ENCODE peak calls at places on chromosomes 12 and 14, in five cellular contexts. G is dorsolateral prefrontal cortex, Y is tibial nerve, Q is tibial artery, F is sigmoid colon. Z is an unnamed sample.

GRCh38 chr14:85702937-85703336 is 173.0 kb downstream of the FLRT2 start:
- DNase-seq in G (no peak), Y (no peak), Q (no peak), F (no peak), Z (no peak)

GRCh38 chr12:123393747-123394146 is 9.8 kb downstream of the KMT5A start:
- DNase-seq in G (no peak), Y (no peak), Q (no peak), F (no peak), Z (no peak)

GRCh38 chr14:104925214-104925899 is 678 bp downstream of the PLD4 start:
- DNase-seq in G (no peak), Y (no peak), Q (no peak), F (no peak), Z (no peak)

GRCh38 chr14:72598328-72598727 is 295.6 kb downstream of the DPF3 start:
- DNase-seq in G (no peak), Y (no peak), Q (no peak), F (no peak), Z (no peak)

GRCh38 chr14:21317433-21317832 is 37.5 kb downstream of the RPGRIP1 start:
- DNase-seq in G (no peak), Y (no peak), Q (no peak), F (no peak), Z (no peak)

GRCh38 chr12:25585021-25585523 is 32.0 kb upstream of the LMNTD1 start:
- DNase-seq in G (no peak), Y (peak; percentile 31), Q (peak; percentile 68), F (peak; percentile 80), Z (peak; percentile 26)

GRCh38 chr12:88784166-88784565 is 203.9 kb upstream of the KITLG start:
- DNase-seq in G (no peak), Y (no peak), Q (no peak), F (no peak), Z (no peak)

GRCh38 chr14:68328509-68328908 is 464.4 kb downstream of the ZFP36L1 start:
- DNase-seq in G (no peak), Y (no peak), Q (no peak), F (no peak), Z (no peak)

GRCh38 chr12:111842556-111843396 is 748 bp downstream of the MAPKAPK5 start:
- DNase-seq in G (peak; percentile 44), Y (no peak), Q (no peak), F (no peak), Z (no peak)

GRCh38 chr14:105087308-105087962 is 22.2 kb upstream of the GPR132 start:
- DNase-seq in G (no peak), Y (no peak), Q (no peak), F (peak; percentile 80), Z (peak; percentile 60)

GRCh38 chr12:64088431-64089349 is 133.4 kb downstream of the KICS2 start:
- DNase-seq in G (no peak), Y (peak; percentile 35), Q (peak; percentile 74), F (peak; percentile 82), Z (peak; percentile 61)

GRCh38 chr12:89721291-89721987 is 12.8 kb upstream of the ATP2B1 start:
- DNase-seq in G (no peak), Y (no peak), Q (no peak), F (no peak), Z (no peak)

GRCh38 chr14:64118892-64119291 is 175.3 kb downstream of the ESR2 start:
- DNase-seq in G (no peak), Y (no peak), Q (no peak), F (no peak), Z (no peak)

GRCh38 chr12:63948211-63948610 is 103.7 kb downstream of the SRGAP1 start:
- DNase-seq in G (no peak), Y (no peak), Q (no peak), F (no peak), Z (no peak)

GRCh38 chr12:46144433-46144832 is 124.4 kb downstream of the SLC38A1 start:
- DNase-seq in G (no peak), Y (no peak), Q (no peak), F (no peak), Z (no peak)

GRCh38 chr12:46472893-46473633 is 100.5 kb upstream of the SLC38A2 start:
- DNase-seq in G (no peak), Y (no peak), Q (no peak), F (no peak), Z (no peak)

GRCh38 chr12:108567974-108568652 is 5.7 kb downstream of the ISCU start:
- DNase-seq in G (no peak), Y (no peak), Q (no peak), F (no peak), Z (no peak)

GRCh38 chr12:75239987-75240386 is 30.3 kb upstream of the KCNC2 start:
- DNase-seq in G (no peak), Y (no peak), Q (no peak), F (no peak), Z (no peak)

GRCh38 chr12:132541200-132541599 is 51.2 kb downstream of the FBRSL1 start:
- DNase-seq in G (no peak), Y (no peak), Q (no peak), F (no peak), Z (no peak)

GRCh38 chr12:21697829-21698630 is 40.4 kb upstream of the LDHB start:
- DNase-seq in G (no peak), Y (no peak), Q (no peak), F (no peak), Z (no peak)

GRCh38 chr12:1346126-1346525 is 248.3 kb downstream of the FBXL14 start:
- DNase-seq in G (no peak), Y (no peak), Q (no peak), F (no peak), Z (no peak)

GRCh38 chr12:69415471-69416275 is 54.5 kb upstream of the FRS2 start:
- DNase-seq in G (no peak), Y (peak; percentile 51), Q (peak; percentile 65), F (peak; percentile 70), Z (no peak)

GRCh38 chr12:92656911-92657310 is 45.9 kb upstream of the PLEKHG7 start:
- DNase-seq in G (no peak), Y (no peak), Q (no peak), F (no peak), Z (no peak)

GRCh38 chr12:92363295-92364146 is 217.9 kb upstream of the BTG1 start:
- DNase-seq in G (no peak), Y (no peak), Q (peak; percentile 45), F (peak; percentile 77), Z (no peak)

GRCh38 chr12:12533238-12533829 is 29.3 kb downstream of the DUSP16 start:
- DNase-seq in G (no peak), Y (no peak), Q (no peak), F (no peak), Z (no peak)

GRCh38 chr12:66065623-66066022 is 64.9 kb downstream of the LLPH start:
- DNase-seq in G (no peak), Y (no peak), Q (no peak), F (no peak), Z (no peak)

GRCh38 chr12:55673638-55674037 is 34.1 kb downstream of the ITGA7 start:
- DNase-seq in G (no peak), Y (no peak), Q (no peak), F (peak; percentile 36), Z (no peak)

GRCh38 chr12:96120359-96121100 is 73.6 kb upstream of the ELK3 start:
- DNase-seq in G (no peak), Y (no peak), Q (peak; percentile 22), F (no peak), Z (no peak)

GRCh38 chr12:97404549-97404948 is 58.1 kb upstream of the RMST start:
- DNase-seq in G (no peak), Y (no peak), Q (no peak), F (no peak), Z (peak; percentile 3)

GRCh38 chr14:70660967-70661871 is 19.5 kb downstream of the TTC9 start:
- DNase-seq in G (no peak), Y (no peak), Q (no peak), F (no peak), Z (no peak)

GRCh38 chr12:108342985-108343384 is 3.9 kb upstream of the CMKLR1 start:
- DNase-seq in G (no peak), Y (no peak), Q (no peak), F (no peak), Z (no peak)

GRCh38 chr14:75456069-75457023 is 28.5 kb downstream of the JDP2 start:
- DNase-seq in G (no peak), Y (no peak), Q (no peak), F (no peak), Z (no peak)

GRCh38 chr12:104910196-104910840 is 47.8 kb downstream of the SLC41A2 start:
- DNase-seq in G (no peak), Y (no peak), Q (no peak), F (no peak), Z (no peak)
- H3K27ac ChIP-seq in G (no peak overlapping the region), Y (no peak overlapping the region), Q (peak overlapping the region; percentile 27), F (peak overlapping the region; percentile 9), Z (no peak overlapping the region)

DNA sequence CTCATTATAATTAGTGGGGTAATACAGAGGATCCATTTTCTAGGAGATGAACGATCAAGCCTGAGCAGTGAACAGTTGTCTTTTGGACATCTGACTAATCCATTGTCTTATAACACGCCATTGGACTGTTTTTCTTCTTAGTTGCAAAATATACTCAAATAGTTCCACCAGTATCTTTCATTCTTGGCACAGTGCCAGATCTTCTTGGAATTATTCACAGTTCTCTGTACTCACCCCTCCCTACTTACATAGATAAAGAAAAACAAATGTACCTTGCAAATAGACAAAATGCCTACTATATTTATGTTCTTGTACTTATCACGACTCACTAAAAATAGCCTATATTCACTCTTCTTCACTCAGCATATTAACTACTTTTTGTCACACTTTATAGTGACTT is 3.8 kb downstream of the CBLN3 start:
- DNase-seq in G (no peak), Y (no peak), Q (no peak), F (no peak), Z (no peak)
- H3K27ac ChIP-seq in G (no peak overlapping the region), Y (no peak overlapping the region), Q (peak overlapping the region; percentile 2), F (no peak overlapping the region), Z (peak overlapping the region; percentile 90)

GRCh38 chr12:109716512-109717389 is 3.1 kb downstream of the FAM222A start:
- DNase-seq in G (peak; percentile 87), Y (no peak), Q (peak; percentile 41), F (peak; percentile 92), Z (no peak)
- H3K27ac ChIP-seq in G (peak overlapping the region; percentile 57), Y (peak overlapping the region; percentile 57), Q (no peak overlapping the region), F (peak overlapping the region; percentile 64), Z (no peak overlapping the region)

GRCh38 chr14:51479584-51480305 is 172.0 kb upstream of the FRMD6 start:
- DNase-seq in G (no peak), Y (no peak), Q (peak; percentile 55), F (peak; percentile 73), Z (no peak)
- H3K27ac ChIP-seq in G (no peak overlapping the region), Y (no peak overlapping the region), Q (no peak overlapping the region), F (no peak overlapping the region), Z (peak overlapping the region; percentile 48)

DNA sequence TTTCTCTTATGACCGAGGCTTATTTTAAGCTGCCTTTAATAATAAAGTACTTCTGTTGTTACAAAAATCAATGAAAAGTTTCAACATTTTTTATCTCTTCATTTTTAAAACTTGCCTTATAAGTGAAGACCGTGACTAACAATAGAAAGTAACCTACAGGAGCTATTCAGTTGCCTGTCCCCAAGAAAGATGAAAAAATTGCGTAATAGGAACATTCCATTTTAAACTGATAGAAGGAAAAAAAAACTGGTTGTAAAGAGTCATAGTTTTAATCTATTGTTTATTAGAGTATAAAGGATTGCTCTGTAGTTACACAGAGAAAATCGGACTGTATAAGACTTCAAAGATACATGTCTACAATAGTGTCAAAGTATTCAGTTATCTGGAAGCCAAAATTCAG is 83.3 kb downstream of the DAAM1 start:
- DNase-seq in G (no peak), Y (no peak), Q (no peak), F (no peak), Z (no peak)
- H3K27ac ChIP-seq in G (no peak overlapping the region), Y (no peak overlapping the region), Q (peak overlapping the region; percentile 24), F (peak overlapping the region; percentile 22), Z (peak overlapping the region; percentile 1)

GRCh38 chr12:101581190-101581589 is 13.6 kb upstream of the MYBPC1 start:
- DNase-seq in G (no peak), Y (no peak), Q (no peak), F (no peak), Z (no peak)
- H3K27ac ChIP-seq in G (no peak overlapping the region), Y (no peak overlapping the region), Q (no peak overlapping the region), F (no peak overlapping the region), Z (no peak overlapping the region)

Z was measured in epithelial cell of prostate.